ENCODE peak calls at places on chromosomes 12 and 14, in six cellular contexts. K, O, X, G, D and U are unnamed samples.

GRCh38 chr12:27305673-27306504 is 26.7 kb upstream of the BMAL2 start:
- DNase-seq in K (no peak), O (no peak), X (no peak), G (peak; percentile 28), D (no peak), U (no peak)

GRCh38 chr12:26156201-26156871 is 31.5 kb upstream of the BHLHE41 start:
- DNase-seq in K (peak; percentile 99), O (no peak), X (no peak), G (no peak), D (peak; percentile 19), U (peak; percentile 13)

GRCh38 chr12:117461732-117462131 is 100.3 kb upstream of the NOS1 start:
- DNase-seq in K (no peak), O (peak; percentile 17), X (no peak), G (no peak), D (no peak), U (no peak)

GRCh38 chr12:53795927-53796326 is 44.1 kb upstream of the CISTR start:
- DNase-seq in K (no peak), O (no peak), X (no peak), G (no peak), D (no peak), U (no peak)

GRCh38 chr12:82756303-82756702 is 69.6 kb downstream of the TMTC2 start:
- DNase-seq in K (no peak), O (no peak), X (no peak), G (no peak), D (no peak), U (no peak)

GRCh38 chr12:131114942-131115584 is 161.4 kb downstream of the ADGRD1 start:
- DNase-seq in K (no peak), O (no peak), X (no peak), G (no peak), D (no peak), U (no peak)

GRCh38 chr14:35398095-35398584 is 6.4 kb downstream of the NFKBIA start:
- DNase-seq in K (no peak), O (no peak), X (no peak), G (no peak), D (no peak), U (no peak)

GRCh38 chr14:79841433-79841832 is 369.9 kb downstream of the DIO2 start:
- DNase-seq in K (no peak), O (no peak), X (no peak), G (no peak), D (no peak), U (no peak)

GRCh38 chr12:84718901-84719300 is 193.7 kb downstream of the SLC6A15 start:
- DNase-seq in K (no peak), O (no peak), X (no peak), G (no peak), D (no peak), U (no peak)

GRCh38 chr12:42936991-42937390 is 347.4 kb upstream of the PRICKLE1 start:
- DNase-seq in K (no peak), O (no peak), X (no peak), G (no peak), D (no peak), U (no peak)

GRCh38 chr12:90991952-90992465 is 12.8 kb downstream of the EPYC start:
- DNase-seq in K (no peak), O (no peak), X (no peak), G (no peak), D (no peak), U (no peak)

GRCh38 chr12:25789520-25789919 is 169.0 kb upstream of the RASSF8 start:
- DNase-seq in K (no peak), O (no peak), X (no peak), G (no peak), D (no peak), U (no peak)

GRCh38 chr14:96584199-96584906 is 82.2 kb downstream of the PAPOLA start:
- DNase-seq in K (no peak), O (peak; percentile 76), X (peak; percentile 43), G (peak; percentile 65), D (peak; percentile 62), U (peak; percentile 66)

GRCh38 chr12:124391340-124392261 is 96.7 kb downstream of the RFLNA start:
- DNase-seq in K (peak; percentile 28), O (peak; percentile 44), X (no peak), G (no peak), D (peak; percentile 84), U (peak; percentile 77)

GRCh38 chr14:44316647-44317432 is 190.2 kb downstream of the FSCB start:
- DNase-seq in K (no peak), O (peak; percentile 23), X (no peak), G (peak; percentile 58), D (no peak), U (no peak)

GRCh38 chr14:65290830-65291229 is 121.7 kb upstream of the FUT8 start:
- DNase-seq in K (no peak), O (no peak), X (no peak), G (peak; percentile 68), D (no peak), U (no peak)

GRCh38 chr12:28088566-28089277 is 101.5 kb upstream of the CCDC91 start:
- DNase-seq in K (no peak), O (no peak), X (no peak), G (no peak), D (no peak), U (no peak)

GRCh38 chr14:68291820-68292219 is 472.2 kb downstream of the RAD51B start:
- DNase-seq in K (no peak), O (peak; percentile 17), X (peak; percentile 23), G (peak; percentile 27), D (no peak), U (no peak)

GRCh38 chr14:102770147-102770909 is 6.9 kb upstream of the TRAF3 start:
- DNase-seq in K (no peak), O (peak; percentile 42), X (no peak), G (no peak), D (no peak), U (no peak)

GRCh38 chr14:76574416-76574815 is 186.9 kb upstream of the VASH1 start:
- DNase-seq in K (no peak), O (no peak), X (no peak), G (no peak), D (no peak), U (no peak)
- TF ChIP-seq POLR2AphosphoS5 in K (no peak), O (no peak), X (no peak), G (no peak), D (no peak), U (no peak)

GRCh38 chr14:52314521-52315354 is 626 bp downstream of the PTGER2 start:
- DNase-seq in K (no peak), O (no peak), X (no peak), G (no peak), D (peak; percentile 21), U (peak; percentile 40)
- TF ChIP-seq TAF1 in K (no peak), O (no peak), X (no peak), G (no peak), D (no peak), U (no peak)

DNA sequence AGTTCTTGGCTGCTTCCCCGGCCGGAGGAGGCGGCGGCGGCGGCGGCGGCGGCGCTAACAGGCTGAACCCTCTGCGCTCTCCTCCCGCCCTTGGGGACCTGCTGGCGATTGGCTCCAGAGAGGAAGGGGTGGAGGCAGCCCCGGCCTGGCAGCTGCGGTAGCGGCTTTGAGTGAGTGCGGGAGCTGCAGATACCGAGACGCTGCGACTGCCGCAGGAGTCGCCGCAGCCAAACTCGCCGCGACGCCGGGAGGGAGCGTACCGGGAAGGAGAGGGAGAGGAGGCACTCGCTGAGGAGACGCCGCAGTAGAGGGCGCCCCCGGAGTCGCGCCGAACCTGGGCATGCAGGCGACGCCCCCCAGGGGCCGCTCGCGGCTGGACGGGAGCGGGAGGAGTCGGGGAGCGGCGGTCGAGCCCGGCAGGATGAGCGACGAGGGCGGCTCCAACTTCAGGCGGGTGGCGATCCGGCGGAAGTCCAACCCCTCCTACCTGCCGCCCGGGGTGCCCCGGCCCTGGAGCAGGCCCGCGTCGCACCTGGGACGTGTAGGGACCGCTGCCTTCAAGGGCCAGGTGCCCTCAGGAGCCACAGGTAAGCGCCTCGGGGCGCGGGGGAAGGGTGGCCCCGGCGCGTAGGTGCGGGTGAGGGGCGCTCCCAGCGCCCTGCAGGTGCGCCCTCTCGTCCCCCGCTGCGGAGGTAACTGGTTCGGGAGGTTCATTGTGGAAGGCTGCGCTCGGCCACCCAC is at the start of gene FGD4:
- DNase-seq in K (no peak), O (peak; percentile 83), X (peak; percentile 66), G (peak; percentile 69), D (peak; percentile 76), U (peak; percentile 72)
- TF ChIP-seq POLR2A in K (no peak), O (no peak), X (peak; percentile 21), G (no peak), D (no peak), U (no peak)

GRCh38 chr14:61376314-61376713 is 54.9 kb downstream of the PRKCH start:
- DNase-seq in K (no peak), O (no peak), X (no peak), G (no peak), D (no peak), U (no peak)

GRCh38 chr14:61374284-61374683 is 52.9 kb downstream of the PRKCH start:
- DNase-seq in K (no peak), O (no peak), X (no peak), G (no peak), D (no peak), U (no peak)

GRCh38 chr14:61375218-61375617 is 53.8 kb downstream of the PRKCH start:
- DNase-seq in K (no peak), O (no peak), X (no peak), G (no peak), D (no peak), U (no peak)

GRCh38 chr14:61372379-61372778 is 51.0 kb downstream of the PRKCH start:
- DNase-seq in K (no peak), O (no peak), X (no peak), G (no peak), D (no peak), U (no peak)

DNA sequence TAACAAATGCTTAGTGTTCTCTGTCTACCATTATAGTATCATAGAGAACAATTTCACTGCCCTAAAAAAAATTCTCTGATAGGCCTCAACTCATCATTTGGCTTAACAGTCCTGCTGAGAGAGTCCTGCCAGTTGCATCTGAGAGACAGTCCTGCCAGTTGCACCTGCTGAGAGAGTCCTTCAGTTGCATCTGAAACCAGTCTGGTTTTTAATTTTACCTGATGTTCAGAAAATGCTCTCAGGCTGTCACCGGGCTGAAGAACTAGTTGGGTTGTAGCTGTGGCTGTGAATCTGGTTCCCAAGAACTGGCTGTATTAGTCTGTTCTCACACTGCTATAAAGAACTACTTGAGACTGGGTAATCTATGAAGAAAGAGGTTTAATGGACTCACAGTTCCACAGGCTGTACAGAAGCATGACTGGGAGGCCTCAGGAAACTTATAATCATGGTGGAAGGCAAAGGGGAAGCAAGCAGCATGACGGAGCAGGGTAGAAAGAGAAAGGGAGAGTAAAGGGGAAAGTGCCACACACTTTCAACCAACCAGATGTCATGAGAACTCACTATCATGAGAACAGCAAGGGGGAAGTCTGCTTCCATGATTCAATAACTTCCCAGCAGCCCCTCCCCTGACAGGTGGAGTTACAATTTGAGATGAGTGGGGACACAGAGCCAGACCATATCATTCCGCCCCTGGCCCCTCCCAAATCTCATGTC is 51.6 kb downstream of the PRKCH start:
- DNase-seq in K (no peak), O (no peak), X (no peak), G (no peak), D (no peak), U (no peak)
- TF ChIP-seq POLR2AphosphoS5 in K (no peak), O (no peak), X (no peak), G (no peak), D (no peak), U (no peak)